ENCODE peak calls at places on chromosomes 12 and 14, in four cellular contexts. One of them, this sample, is unnamed.

GRCh38 chr14:74647834-74648361 is 35.9 kb upstream of the LTBP2 start:
- DNase-seq in H9: no peak
- DNase-seq in mesenchymal stem cell: no peak
- DNase-seq in IMR-90: no peak
- DNase-seq in this sample: no peak

GRCh38 chr12:128959931-128960330 is 106.7 kb downstream of the GLT1D1 start:
- DNase-seq in H9: no peak
- DNase-seq in mesenchymal stem cell: no peak
- DNase-seq in IMR-90: no peak
- DNase-seq in this sample: no peak

GRCh38 chr14:69501362-69501964 is 16.9 kb downstream of the PLEKHD1 start:
- DNase-seq in H9: no peak
- DNase-seq in mesenchymal stem cell: no peak
- DNase-seq in IMR-90: peak; percentile 15
- DNase-seq in this sample: no peak

GRCh38 chr12:64621257-64621942 is 11.1 kb downstream of the RASSF3 start:
- DNase-seq in H9: no peak
- DNase-seq in mesenchymal stem cell: peak; percentile 97
- DNase-seq in IMR-90: peak; percentile 95
- DNase-seq in this sample: no peak

GRCh38 chr12:68977335-68977734 is 44.4 kb upstream of the CPM start:
- DNase-seq in H9: no peak
- DNase-seq in mesenchymal stem cell: no peak
- DNase-seq in IMR-90: no peak
- DNase-seq in this sample: no peak

GRCh38 chr14:98186140-98186539 is 1085.9 kb downstream of the BCL11B start:
- DNase-seq in H9: no peak
- DNase-seq in mesenchymal stem cell: no peak
- DNase-seq in IMR-90: no peak
- DNase-seq in this sample: no peak

GRCh38 chr12:80472912-80473500 is 29.0 kb downstream of the PTPRQ start:
- DNase-seq in H9: no peak
- DNase-seq in mesenchymal stem cell: peak; percentile 85
- DNase-seq in IMR-90: peak; percentile 81
- DNase-seq in this sample: peak; percentile 6

GRCh38 chr12:68483592-68484373 is 126.9 kb upstream of the RAP1B start:
- DNase-seq in H9: no peak
- DNase-seq in mesenchymal stem cell: peak; percentile 15
- DNase-seq in IMR-90: peak; percentile 67
- DNase-seq in this sample: no peak

GRCh38 chr14:29037428-29037827 is 270.8 kb downstream of the FOXG1 start:
- DNase-seq in H9: no peak
- DNase-seq in mesenchymal stem cell: peak; percentile 2
- DNase-seq in IMR-90: peak; percentile 79
- DNase-seq in this sample: no peak

GRCh38 chr14:54085137-54085810 is 128.6 kb upstream of the BMP4 start:
- DNase-seq in H9: no peak
- DNase-seq in mesenchymal stem cell: peak; percentile 66
- DNase-seq in IMR-90: peak; percentile 34
- DNase-seq in this sample: no peak

GRCh38 chr12:51202650-51203198 is 15.1 kb downstream of the POU6F1 start:
- DNase-seq in H9: no peak
- DNase-seq in mesenchymal stem cell: no peak
- DNase-seq in IMR-90: no peak
- DNase-seq in this sample: no peak

GRCh38 chr14:77889971-77890442 is 90.1 kb downstream of the ADCK1 start:
- DNase-seq in H9: no peak
- DNase-seq in mesenchymal stem cell: peak; percentile 19
- DNase-seq in IMR-90: peak; percentile 80
- DNase-seq in this sample: no peak

GRCh38 chr14:22200977-22201605 is 387.9 kb downstream of the DAD1 start:
- DNase-seq in H9: no peak
- DNase-seq in mesenchymal stem cell: peak; percentile 68
- DNase-seq in IMR-90: peak; percentile 82
- DNase-seq in this sample: peak; percentile 29

GRCh38 chr14:96077983-96078686 is 39.0 kb downstream of the C14orf132 start:
- DNase-seq in H9: no peak
- DNase-seq in mesenchymal stem cell: no peak
- DNase-seq in IMR-90: no peak
- DNase-seq in this sample: no peak

GRCh38 chr14:39768579-39768978 is 336.3 kb upstream of the FBXO33 start:
- DNase-seq in H9: no peak
- DNase-seq in mesenchymal stem cell: no peak
- DNase-seq in IMR-90: no peak
- DNase-seq in this sample: no peak

GRCh38 chr12:96194901-96195844 is 998 bp downstream of the ELK3 start:
- DNase-seq in H9: peak; percentile 51
- DNase-seq in mesenchymal stem cell: peak; percentile 94
- DNase-seq in IMR-90: peak; percentile 91
- DNase-seq in this sample: no peak

GRCh38 chr14:91317381-91318313 is 73.1 kb upstream of the GPR68 start:
- DNase-seq in H9: no peak
- DNase-seq in mesenchymal stem cell: no peak
- DNase-seq in IMR-90: no peak
- DNase-seq in this sample: no peak

GRCh38 chr14:94145902-94146527 is 16.6 kb upstream of the IFI27L2 start:
- DNase-seq in H9: no peak
- DNase-seq in mesenchymal stem cell: no peak
- DNase-seq in IMR-90: no peak
- DNase-seq in this sample: no peak

GRCh38 chr12:85191-85666 is 18.7 kb downstream of the IQSEC3 start:
- DNase-seq in H9: peak; percentile 32
- DNase-seq in mesenchymal stem cell: no peak
- DNase-seq in IMR-90: no peak
- DNase-seq in this sample: no peak

GRCh38 chr14:98345186-98345585 is 926.8 kb downstream of the BCL11B start:
- DNase-seq in H9: no peak
- DNase-seq in mesenchymal stem cell: no peak
- DNase-seq in IMR-90: no peak
- DNase-seq in this sample: no peak

GRCh38 chr12:1559729-1560128 is 34.7 kb downstream of the FBXL14 start:
- DNase-seq in H9: no peak
- DNase-seq in mesenchymal stem cell: no peak
- DNase-seq in IMR-90: no peak
- DNase-seq in this sample: no peak

GRCh38 chr12:97368462-97369150 is 94.0 kb upstream of the RMST start:
- DNase-seq in H9: peak; percentile 39
- DNase-seq in mesenchymal stem cell: no peak
- DNase-seq in IMR-90: no peak
- DNase-seq in this sample: no peak

DNA sequence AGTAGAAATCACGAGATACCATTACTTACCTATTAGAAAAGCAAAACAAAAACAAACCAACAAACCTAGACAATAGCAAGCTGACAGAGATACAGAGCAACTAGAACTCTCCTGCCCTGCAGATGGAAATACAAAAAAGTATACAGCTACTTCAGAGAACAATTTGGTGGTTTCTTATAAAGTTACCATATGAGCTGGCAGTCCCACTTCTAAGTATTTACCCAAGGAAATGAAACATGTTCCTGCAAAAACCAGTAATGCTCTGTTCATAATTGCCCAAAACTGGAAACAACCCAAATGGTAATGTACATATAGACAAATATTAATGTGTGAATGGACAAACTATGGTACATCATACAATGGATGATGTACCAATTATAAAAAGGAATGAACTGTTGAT is 31.7 kb downstream of the FUT8 start:
- DNase-seq in H9: no peak
- DNase-seq in mesenchymal stem cell: no peak
- DNase-seq in IMR-90: no peak
- DNase-seq in this sample: no peak
- H2BK15ac ChIP-seq in H9: no peak overlapping the region
- H2BK15ac ChIP-seq in mesenchymal stem cell: no peak overlapping the region
- H2BK15ac ChIP-seq in IMR-90: no peak overlapping the region
- H2BK15ac ChIP-seq in this sample: no peak overlapping the region

DNA sequence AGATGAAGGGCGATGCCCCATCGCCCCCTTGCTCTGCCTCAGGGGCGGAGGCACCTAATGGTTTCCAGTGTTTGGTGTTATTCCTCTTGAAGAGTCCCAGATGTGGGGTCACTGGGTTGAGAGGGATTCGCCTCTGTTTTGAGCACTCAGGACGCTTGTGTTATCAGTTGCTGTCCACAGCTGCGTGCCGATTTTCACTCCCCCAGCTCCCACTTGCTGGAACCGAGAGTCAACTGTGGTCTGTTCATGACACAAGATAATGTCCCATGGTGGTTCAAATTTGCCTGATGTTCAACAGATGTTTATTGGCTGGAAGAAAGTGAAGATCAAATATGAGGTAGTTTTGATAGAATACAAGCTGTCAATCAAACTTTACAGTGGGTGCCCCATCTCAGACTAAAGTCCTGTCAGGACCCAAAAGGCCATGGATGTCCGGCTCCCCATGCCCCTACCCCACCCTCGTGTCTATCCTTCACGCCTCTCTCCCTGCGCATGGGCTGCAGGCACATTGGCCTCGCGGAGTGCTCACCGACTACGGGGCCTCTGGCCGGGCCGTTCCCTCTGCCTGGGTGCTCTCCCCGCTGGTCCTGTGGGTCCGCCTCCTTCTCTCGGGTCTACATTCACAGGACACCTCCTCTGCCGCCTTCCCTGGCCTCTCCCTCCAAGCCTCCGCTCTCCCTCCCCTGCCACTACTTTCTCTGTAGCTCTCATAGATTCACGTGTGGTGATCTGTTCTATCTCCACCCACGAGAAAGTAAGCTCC is 6.9 kb upstream of the TRAF3 start:
- DNase-seq in H9: peak; percentile 30
- DNase-seq in mesenchymal stem cell: no peak
- DNase-seq in IMR-90: no peak
- DNase-seq in this sample: no peak
- H3K4me1 ChIP-seq in H9: no peaks in the 10 kb centered on the region
- H3K4me1 ChIP-seq in mesenchymal stem cell: peaks cover 6% of the 10 kb centered on the region
- H3K4me1 ChIP-seq in IMR-90: no peaks in the 10 kb centered on the region
- H3K4me1 ChIP-seq in this sample: peaks cover 12% of the 10 kb centered on the region

GRCh38 chr12:6056406-6057211 is 67.9 kb downstream of the VWF start:
- DNase-seq in H9: peak; percentile 89
- DNase-seq in mesenchymal stem cell: no peak
- DNase-seq in IMR-90: no peak
- DNase-seq in this sample: no peak
- H2BK15ac ChIP-seq in H9: no peak overlapping the region
- H2BK15ac ChIP-seq in mesenchymal stem cell: no peak overlapping the region
- H2BK15ac ChIP-seq in IMR-90: no peak overlapping the region
- H2BK15ac ChIP-seq in this sample: no peak overlapping the region

GRCh38 chr12:124835652-124836410 is 27.8 kb downstream of the SCARB1 start:
- DNase-seq in H9: no peak
- DNase-seq in mesenchymal stem cell: no peak
- DNase-seq in IMR-90: no peak
- DNase-seq in this sample: no peak

GRCh38 chr12:124837958-124838803 is 25.5 kb downstream of the SCARB1 start:
- DNase-seq in H9: no peak
- DNase-seq in mesenchymal stem cell: peak; percentile 96
- DNase-seq in IMR-90: peak; percentile 98
- DNase-seq in this sample: no peak

GRCh38 chr12:124834822-124835221 is 28.8 kb downstream of the SCARB1 start:
- DNase-seq in H9: no peak
- DNase-seq in mesenchymal stem cell: no peak
- DNase-seq in IMR-90: no peak
- DNase-seq in this sample: no peak

GRCh38 chr12:124836759-124837158 is 26.9 kb downstream of the SCARB1 start:
- DNase-seq in H9: no peak
- DNase-seq in mesenchymal stem cell: no peak
- DNase-seq in IMR-90: no peak
- DNase-seq in this sample: no peak

DNA sequence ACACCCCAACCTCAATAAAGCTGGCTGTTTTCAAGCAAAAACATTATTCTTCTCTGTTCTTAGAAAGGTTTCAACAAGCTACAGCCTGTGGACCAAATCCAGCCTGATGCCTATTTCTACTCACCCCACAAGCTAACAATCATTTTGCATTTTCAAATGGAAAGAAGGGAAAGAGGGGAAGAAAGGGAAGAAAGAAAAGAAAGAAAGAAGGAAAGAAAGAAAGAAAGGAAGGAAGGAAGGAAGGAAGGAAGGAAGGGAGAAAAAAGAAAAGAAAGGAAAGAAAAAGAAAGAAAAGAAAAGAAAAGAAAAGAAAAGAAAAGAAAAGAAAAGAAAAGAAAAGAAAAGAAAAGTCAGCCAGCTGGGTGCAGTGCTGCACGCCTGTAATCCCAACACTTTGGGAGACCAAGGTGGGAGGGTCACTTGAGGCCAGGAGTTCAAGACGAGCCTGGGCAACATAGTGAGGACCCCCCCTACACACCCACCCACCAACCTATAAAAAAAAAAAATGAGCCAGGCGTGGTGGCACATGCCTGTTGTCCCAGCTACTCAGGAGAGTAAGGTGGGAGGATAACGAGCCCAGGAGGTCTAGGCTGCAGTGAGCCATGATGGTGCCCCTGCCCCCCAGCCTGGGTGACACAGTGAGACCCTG is 26.3 kb downstream of the SCARB1 start:
- DNase-seq in H9: no peak
- DNase-seq in mesenchymal stem cell: no peak
- DNase-seq in IMR-90: no peak
- DNase-seq in this sample: no peak
- H3K4me1 ChIP-seq in H9: peaks cover 5% of the 10 kb centered on the region
- H3K4me1 ChIP-seq in mesenchymal stem cell: peaks cover 28% of the 10 kb centered on the region
- H3K4me1 ChIP-seq in IMR-90: peaks cover 5% of the 10 kb centered on the region
- H3K4me1 ChIP-seq in this sample: peaks cover 17% of the 10 kb centered on the region

DNA sequence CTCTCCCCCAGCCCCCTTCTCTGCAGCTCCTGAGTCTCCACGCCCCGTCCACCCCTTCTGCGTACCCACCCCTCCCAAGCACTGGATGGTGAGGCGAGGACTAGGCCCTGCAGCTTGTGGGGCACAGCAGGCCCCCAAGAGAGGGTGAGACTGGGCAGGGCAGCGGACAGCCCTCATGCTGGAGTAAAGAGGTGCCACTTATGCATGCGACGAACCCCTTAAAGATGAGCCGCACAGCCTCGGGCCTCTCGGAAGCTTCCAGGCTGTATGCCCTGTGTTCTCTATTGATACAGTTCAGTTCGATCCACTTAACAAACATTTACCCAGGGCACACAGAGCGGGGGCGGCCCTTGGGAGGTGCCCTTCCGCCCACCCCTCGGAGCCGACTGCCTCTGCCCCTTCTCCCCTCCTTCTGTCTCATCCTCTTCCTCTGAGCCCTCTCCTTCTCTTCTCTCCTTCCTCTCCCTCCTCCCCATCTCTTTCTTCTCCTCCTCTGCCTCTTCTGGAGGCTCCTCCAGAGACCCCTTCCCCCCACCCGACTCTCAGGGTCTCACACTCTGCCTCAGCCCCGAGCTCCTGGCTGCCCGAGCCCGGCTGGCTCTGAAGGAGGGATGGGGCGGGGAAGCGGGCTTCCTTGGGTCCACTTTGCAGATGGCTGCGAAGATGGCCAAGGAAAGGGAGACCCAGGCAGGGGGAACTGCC is 32.7 kb upstream of the DLK1 start:
- DNase-seq in H9: no peak
- DNase-seq in mesenchymal stem cell: no peak
- DNase-seq in IMR-90: no peak
- DNase-seq in this sample: no peak
- H2BK15ac ChIP-seq in H9: no peak overlapping the region
- H2BK15ac ChIP-seq in mesenchymal stem cell: peak overlapping the region; percentile 92
- H2BK15ac ChIP-seq in IMR-90: peak overlapping the region; percentile 52
- H2BK15ac ChIP-seq in this sample: peak overlapping the region; percentile 87

GRCh38 chr12:39043425-39043824 is 138.0 kb upstream of the CPNE8 start:
- DNase-seq in H9: no peak
- DNase-seq in mesenchymal stem cell: no peak
- DNase-seq in IMR-90: no peak
- DNase-seq in this sample: no peak
- H3K4me1 ChIP-seq in H9: no peaks in the 10 kb centered on the region
- H3K4me1 ChIP-seq in mesenchymal stem cell: no peaks in the 10 kb centered on the region
- H3K4me1 ChIP-seq in IMR-90: no peaks in the 10 kb centered on the region
- H3K4me1 ChIP-seq in this sample: peaks cover 4% of the 10 kb centered on the region

This sample was measured in neuronal stem cell.